ENCODE peak calls at places on chromosomes 16 and 17, in eight cellular contexts. One of them, this sample, is unnamed.

GRCh38 chr17:57984226-57984890 is 3.7 kb downstream of the VEZF1 start:
- DNase-seq in T-helper 9 cell: no peak
- DNase-seq in Daoy: no peak
- DNase-seq in stimulated activated CD4-positive, alpha-beta T cell treated with anti-CD3 and anti-CD28 coated beads, Interleukin-15, amount 100 ng/mL, for 1 hour: no peak
- DNase-seq in Peyer's patch: no peak
- DNase-seq in stimulated activated CD8-positive, alpha-beta memory T cell treated with anti-CD3 and anti-CD28 coated beads, Interleukin-7, amount 100 ng/mL, for 4 hours: no peak
- DNase-seq in G401: no peak
- DNase-seq in EL: peak
- DNase-seq in this sample: no peak

GRCh38 chr17:4980644-4981216 is 6.7 kb downstream of the CAMTA2 start:
- DNase-seq in stimulated activated CD4-positive, alpha-beta T cell treated with anti-CD3 and anti-CD28 coated beads, Interleukin-15, amount 100 ng/mL, for 1 hour: no peak
- DNase-seq in stimulated activated CD8-positive, alpha-beta memory T cell treated with anti-CD3 and anti-CD28 coated beads, Interleukin-7, amount 100 ng/mL, for 4 hours: no peak
- DNase-seq in EL: peak
- DNase-seq in Daoy: peak
- DNase-seq in G401: peak
- DNase-seq in Peyer's patch: no peak
- DNase-seq in T-helper 9 cell: no peak
- DNase-seq in this sample: peak

GRCh38 chr17:54662978-54663876 is 237.4 kb upstream of the TOM1L1 start:
- DNase-seq in Peyer's patch: no peak
- DNase-seq in T-helper 9 cell: no peak
- DNase-seq in Daoy: no peak
- DNase-seq in G401: no peak
- DNase-seq in stimulated activated CD8-positive, alpha-beta memory T cell treated with anti-CD3 and anti-CD28 coated beads, Interleukin-7, amount 100 ng/mL, for 4 hours: no peak
- DNase-seq in EL: no peak
- DNase-seq in stimulated activated CD4-positive, alpha-beta T cell treated with anti-CD3 and anti-CD28 coated beads, Interleukin-15, amount 100 ng/mL, for 1 hour: no peak
- DNase-seq in this sample: no peak

GRCh38 chr17:8290043-8290442 is 1.6 kb downstream of the RANGRF start:
- DNase-seq in G401: no peak
- DNase-seq in Daoy: no peak
- DNase-seq in stimulated activated CD8-positive, alpha-beta memory T cell treated with anti-CD3 and anti-CD28 coated beads, Interleukin-7, amount 100 ng/mL, for 4 hours: no peak
- DNase-seq in EL: peak
- DNase-seq in Peyer's patch: no peak
- DNase-seq in T-helper 9 cell: no peak
- DNase-seq in stimulated activated CD4-positive, alpha-beta T cell treated with anti-CD3 and anti-CD28 coated beads, Interleukin-15, amount 100 ng/mL, for 1 hour: no peak
- DNase-seq in this sample: no peak

GRCh38 chr17:32264823-32265191 is 825 bp upstream of the RHBDL3 start:
- DNase-seq in Daoy: no peak
- DNase-seq in T-helper 9 cell: no peak
- DNase-seq in stimulated activated CD4-positive, alpha-beta T cell treated with anti-CD3 and anti-CD28 coated beads, Interleukin-15, amount 100 ng/mL, for 1 hour: no peak
- DNase-seq in stimulated activated CD8-positive, alpha-beta memory T cell treated with anti-CD3 and anti-CD28 coated beads, Interleukin-7, amount 100 ng/mL, for 4 hours: no peak
- DNase-seq in EL: no peak
- DNase-seq in Peyer's patch: no peak
- DNase-seq in G401: no peak
- DNase-seq in this sample: no peak

GRCh38 chr16:86355114-86355513 is 155.2 kb upstream of the FOXF1 start:
- DNase-seq in G401: no peak
- DNase-seq in EL: peak
- DNase-seq in stimulated activated CD8-positive, alpha-beta memory T cell treated with anti-CD3 and anti-CD28 coated beads, Interleukin-7, amount 100 ng/mL, for 4 hours: no peak
- DNase-seq in T-helper 9 cell: no peak
- DNase-seq in Daoy: no peak
- DNase-seq in Peyer's patch: no peak
- DNase-seq in stimulated activated CD4-positive, alpha-beta T cell treated with anti-CD3 and anti-CD28 coated beads, Interleukin-15, amount 100 ng/mL, for 1 hour: no peak
- DNase-seq in this sample: no peak

GRCh38 chr17:8685396-8685795 is 54.9 kb upstream of the MYH10 start:
- DNase-seq in Peyer's patch: no peak
- DNase-seq in G401: no peak
- DNase-seq in stimulated activated CD4-positive, alpha-beta T cell treated with anti-CD3 and anti-CD28 coated beads, Interleukin-15, amount 100 ng/mL, for 1 hour: no peak
- DNase-seq in EL: no peak
- DNase-seq in Daoy: peak
- DNase-seq in stimulated activated CD8-positive, alpha-beta memory T cell treated with anti-CD3 and anti-CD28 coated beads, Interleukin-7, amount 100 ng/mL, for 4 hours: no peak
- DNase-seq in T-helper 9 cell: no peak
- DNase-seq in this sample: no peak

GRCh38 chr16:26598989-26599785 is 467.5 kb upstream of the C16orf82 start:
- DNase-seq in T-helper 9 cell: no peak
- DNase-seq in stimulated activated CD8-positive, alpha-beta memory T cell treated with anti-CD3 and anti-CD28 coated beads, Interleukin-7, amount 100 ng/mL, for 4 hours: no peak
- DNase-seq in G401: no peak
- DNase-seq in EL: no peak
- DNase-seq in Daoy: no peak
- DNase-seq in stimulated activated CD4-positive, alpha-beta T cell treated with anti-CD3 and anti-CD28 coated beads, Interleukin-15, amount 100 ng/mL, for 1 hour: no peak
- DNase-seq in Peyer's patch: no peak
- DNase-seq in this sample: no peak

GRCh38 chr16:28067604-28068382 is 4.3 kb upstream of the GSG1L start:
- DNase-seq in EL: peak
- DNase-seq in G401: no peak
- DNase-seq in T-helper 9 cell: no peak
- DNase-seq in stimulated activated CD4-positive, alpha-beta T cell treated with anti-CD3 and anti-CD28 coated beads, Interleukin-15, amount 100 ng/mL, for 1 hour: no peak
- DNase-seq in Daoy: peak
- DNase-seq in stimulated activated CD8-positive, alpha-beta memory T cell treated with anti-CD3 and anti-CD28 coated beads, Interleukin-7, amount 100 ng/mL, for 4 hours: no peak
- DNase-seq in Peyer's patch: no peak
- DNase-seq in this sample: no peak

GRCh38 chr16:49749816-49750215 is 106.1 kb downstream of the ZNF423 start:
- DNase-seq in EL: no peak
- DNase-seq in T-helper 9 cell: no peak
- DNase-seq in Peyer's patch: no peak
- DNase-seq in Daoy: no peak
- DNase-seq in stimulated activated CD4-positive, alpha-beta T cell treated with anti-CD3 and anti-CD28 coated beads, Interleukin-15, amount 100 ng/mL, for 1 hour: no peak
- DNase-seq in stimulated activated CD8-positive, alpha-beta memory T cell treated with anti-CD3 and anti-CD28 coated beads, Interleukin-7, amount 100 ng/mL, for 4 hours: no peak
- DNase-seq in G401: no peak
- DNase-seq in this sample: no peak

GRCh38 chr16:89099905-89100304 is 6.3 kb downstream of the ACSF3 start:
- DNase-seq in T-helper 9 cell: no peak
- DNase-seq in Peyer's patch: peak
- DNase-seq in stimulated activated CD8-positive, alpha-beta memory T cell treated with anti-CD3 and anti-CD28 coated beads, Interleukin-7, amount 100 ng/mL, for 4 hours: no peak
- DNase-seq in EL: no peak
- DNase-seq in G401: no peak
- DNase-seq in Daoy: no peak
- DNase-seq in stimulated activated CD4-positive, alpha-beta T cell treated with anti-CD3 and anti-CD28 coated beads, Interleukin-15, amount 100 ng/mL, for 1 hour: no peak
- DNase-seq in this sample: peak

GRCh38 chr17:80388601-80389000 is 26.4 kb upstream of the ENDOV start:
- DNase-seq in T-helper 9 cell: no peak
- DNase-seq in Peyer's patch: no peak
- DNase-seq in G401: no peak
- DNase-seq in Daoy: no peak
- DNase-seq in stimulated activated CD4-positive, alpha-beta T cell treated with anti-CD3 and anti-CD28 coated beads, Interleukin-15, amount 100 ng/mL, for 1 hour: no peak
- DNase-seq in EL: no peak
- DNase-seq in stimulated activated CD8-positive, alpha-beta memory T cell treated with anti-CD3 and anti-CD28 coated beads, Interleukin-7, amount 100 ng/mL, for 4 hours: no peak
- DNase-seq in this sample: no peak

GRCh38 chr17:58641937-58642336 is 49.9 kb downstream of the TEX14 start:
- DNase-seq in stimulated activated CD4-positive, alpha-beta T cell treated with anti-CD3 and anti-CD28 coated beads, Interleukin-15, amount 100 ng/mL, for 1 hour: no peak
- DNase-seq in EL: no peak
- DNase-seq in G401: no peak
- DNase-seq in Peyer's patch: no peak
- DNase-seq in Daoy: no peak
- DNase-seq in stimulated activated CD8-positive, alpha-beta memory T cell treated with anti-CD3 and anti-CD28 coated beads, Interleukin-7, amount 100 ng/mL, for 4 hours: no peak
- DNase-seq in T-helper 9 cell: no peak
- DNase-seq in this sample: no peak

GRCh38 chr17:73194514-73195222 is 1.8 kb downstream of the COG1 start:
- DNase-seq in Peyer's patch: peak
- DNase-seq in EL: peak
- DNase-seq in Daoy: peak
- DNase-seq in T-helper 9 cell: no peak
- DNase-seq in stimulated activated CD4-positive, alpha-beta T cell treated with anti-CD3 and anti-CD28 coated beads, Interleukin-15, amount 100 ng/mL, for 1 hour: no peak
- DNase-seq in G401: no peak
- DNase-seq in stimulated activated CD8-positive, alpha-beta memory T cell treated with anti-CD3 and anti-CD28 coated beads, Interleukin-7, amount 100 ng/mL, for 4 hours: no peak
- DNase-seq in this sample: no peak

GRCh38 chr16:87392823-87393679 is 915 bp downstream of the MAP1LC3B start:
- DNase-seq in G401: peak
- DNase-seq in stimulated activated CD4-positive, alpha-beta T cell treated with anti-CD3 and anti-CD28 coated beads, Interleukin-15, amount 100 ng/mL, for 1 hour: peak
- DNase-seq in EL: peak
- DNase-seq in stimulated activated CD8-positive, alpha-beta memory T cell treated with anti-CD3 and anti-CD28 coated beads, Interleukin-7, amount 100 ng/mL, for 4 hours: peak
- DNase-seq in T-helper 9 cell: peak
- DNase-seq in Peyer's patch: peak
- DNase-seq in Daoy: peak
- DNase-seq in this sample: peak

GRCh38 chr16:55323637-55324490 is at the start of gene IRX6:
- DNase-seq in EL: no peak
- DNase-seq in stimulated activated CD4-positive, alpha-beta T cell treated with anti-CD3 and anti-CD28 coated beads, Interleukin-15, amount 100 ng/mL, for 1 hour: no peak
- DNase-seq in G401: no peak
- DNase-seq in Peyer's patch: no peak
- DNase-seq in stimulated activated CD8-positive, alpha-beta memory T cell treated with anti-CD3 and anti-CD28 coated beads, Interleukin-7, amount 100 ng/mL, for 4 hours: no peak
- DNase-seq in T-helper 9 cell: no peak
- DNase-seq in Daoy: peak
- DNase-seq in this sample: no peak

GRCh38 chr17:17702370-17702769 is 21.1 kb downstream of the RAI1 start:
- DNase-seq in Peyer's patch: no peak
- DNase-seq in stimulated activated CD8-positive, alpha-beta memory T cell treated with anti-CD3 and anti-CD28 coated beads, Interleukin-7, amount 100 ng/mL, for 4 hours: no peak
- DNase-seq in G401: no peak
- DNase-seq in EL: no peak
- DNase-seq in T-helper 9 cell: no peak
- DNase-seq in stimulated activated CD4-positive, alpha-beta T cell treated with anti-CD3 and anti-CD28 coated beads, Interleukin-15, amount 100 ng/mL, for 1 hour: no peak
- DNase-seq in Daoy: no peak
- DNase-seq in this sample: no peak

GRCh38 chr16:56325956-56326355 is 99.4 kb downstream of the AMFR start:
- DNase-seq in Daoy: no peak
- DNase-seq in Peyer's patch: no peak
- DNase-seq in stimulated activated CD8-positive, alpha-beta memory T cell treated with anti-CD3 and anti-CD28 coated beads, Interleukin-7, amount 100 ng/mL, for 4 hours: no peak
- DNase-seq in stimulated activated CD4-positive, alpha-beta T cell treated with anti-CD3 and anti-CD28 coated beads, Interleukin-15, amount 100 ng/mL, for 1 hour: no peak
- DNase-seq in G401: no peak
- DNase-seq in EL: no peak
- DNase-seq in T-helper 9 cell: no peak
- DNase-seq in this sample: no peak

GRCh38 chr17:57537524-57538410 is 207.3 kb downstream of the CCDC182 start:
- DNase-seq in Peyer's patch: no peak
- DNase-seq in EL: no peak
- DNase-seq in stimulated activated CD8-positive, alpha-beta memory T cell treated with anti-CD3 and anti-CD28 coated beads, Interleukin-7, amount 100 ng/mL, for 4 hours: no peak
- DNase-seq in G401: no peak
- DNase-seq in Daoy: no peak
- DNase-seq in T-helper 9 cell: no peak
- DNase-seq in stimulated activated CD4-positive, alpha-beta T cell treated with anti-CD3 and anti-CD28 coated beads, Interleukin-15, amount 100 ng/mL, for 1 hour: no peak
- DNase-seq in this sample: no peak

GRCh38 chr16:901715-902601 is 68.8 kb downstream of the LMF1 start:
- DNase-seq in stimulated activated CD8-positive, alpha-beta memory T cell treated with anti-CD3 and anti-CD28 coated beads, Interleukin-7, amount 100 ng/mL, for 4 hours: no peak
- DNase-seq in G401: peak
- DNase-seq in Daoy: no peak
- DNase-seq in EL: no peak
- DNase-seq in stimulated activated CD4-positive, alpha-beta T cell treated with anti-CD3 and anti-CD28 coated beads, Interleukin-15, amount 100 ng/mL, for 1 hour: no peak
- DNase-seq in T-helper 9 cell: no peak
- DNase-seq in Peyer's patch: no peak
- DNase-seq in this sample: no peak

This sample was measured in activated gamma-delta T cell treated with Interleukin-2 at 50 U/mL for 16 hours.